ENCODE peak calls at places on chromosomes 4 and X, in seven cellular contexts. V is mesenchymal stem cell, K is IMR-90, J is mesendoderm, U is H9, S is trophoblast cell, M is H1. W is an unnamed sample.

GRCh38 chrX:40047485-40047884 is 50.3 kb downstream of the BCOR start:
- DNase-seq in S (no peak), U (no peak), M (no peak), J (no peak), K (no peak), V (no peak), W (no peak)

GRCh38 chr4:139202984-139203383 is 26.0 kb upstream of the ELF2 start:
- DNase-seq in M (no peak), J (no peak), K (no peak), S (no peak), U (no peak), V (no peak), W (no peak)

GRCh38 chrX:83495882-83496281 is 12.2 kb upstream of the POU3F4 start:
- DNase-seq in V (no peak), K (no peak), M (no peak), S (no peak), J (no peak), U (no peak), W (no peak)

GRCh38 chr4:76305033-76305687 is 1.4 kb upstream of the STBD1 start:
- DNase-seq in J (no peak), M (no peak), K (no peak), U (no peak), V (no peak), S (no peak), W (no peak)

GRCh38 chr4:107721436-107722090 is 1.5 kb upstream of the PAPSS1 start:
- DNase-seq in M (peak; percentile 75), K (no peak), S (no peak), J (peak; percentile 61), V (no peak), U (peak; percentile 75), W (no peak)

GRCh38 chrX:47143894-47144625 is 442 bp downstream of the NDUFB11 start:
- DNase-seq in M (no peak), K (peak; percentile 16), S (no peak), V (peak; percentile 61), J (no peak), U (no peak), W (no peak)

GRCh38 chr4:87498446-87498900 is 30.7 kb downstream of the SPARCL1 start:
- DNase-seq in U (no peak), S (no peak), M (no peak), V (peak; percentile 45), J (no peak), K (peak; percentile 47), W (no peak)

GRCh38 chr4:187139116-187139515 is 415.5 kb upstream of the FAT1 start:
- DNase-seq in K (no peak), V (no peak), U (no peak), M (no peak), S (no peak), J (peak; percentile 14), W (no peak)

GRCh38 chr4:10158355-10158942 is 41.9 kb upstream of the WDR1 start:
- DNase-seq in U (no peak), K (peak; percentile 57), V (no peak), M (no peak), S (no peak), J (no peak), W (no peak)

GRCh38 chrX:11472879-11473278 is 179.7 kb downstream of the AMELX start:
- DNase-seq in M (no peak), K (no peak), J (no peak), U (no peak), V (no peak), S (no peak), W (no peak)

GRCh38 chrX:11474021-11474420 is 180.8 kb downstream of the AMELX start:
- DNase-seq in S (no peak), U (no peak), K (no peak), V (no peak), M (no peak), J (no peak), W (no peak)

GRCh38 chrX:11472381-11472780 is 179.2 kb downstream of the AMELX start:
- DNase-seq in J (no peak), K (peak; percentile 28), U (no peak), S (no peak), M (no peak), V (no peak), W (no peak)

GRCh38 chrX:11474576-11474975 is 181.4 kb downstream of the AMELX start:
- DNase-seq in V (no peak), U (no peak), M (no peak), K (no peak), S (no peak), J (no peak), W (no peak)

GRCh38 chrX:11470231-11470630 is 177.0 kb downstream of the AMELX start:
- DNase-seq in K (peak; percentile 86), J (no peak), V (no peak), U (no peak), S (no peak), M (no peak), W (no peak)
- H4K8ac ChIP-seq in K (peak overlapping the region; percentile 82), J (no peak overlapping the region), V (no peak overlapping the region), U (no peak overlapping the region), S (no peak overlapping the region), M (no peak overlapping the region), W (no peak overlapping the region)

GRCh38 chr4:48032721-48033120 is 16.1 kb downstream of the NIPAL1 start:
- DNase-seq in U (no peak), J (no peak), M (no peak), S (no peak), K (no peak), V (peak; percentile 5), W (no peak)
- H2BK5ac ChIP-seq in U (no peak overlapping the region), J (no peak overlapping the region), M (no peak overlapping the region), S (no peak overlapping the region), K (no peak overlapping the region), V (no peak overlapping the region), W (no peak overlapping the region)

GRCh38 chr4:27760176-27760575 is 899.5 kb downstream of the STIM2 start:
- DNase-seq in U (no peak), J (no peak), M (no peak), K (no peak), V (no peak), S (no peak), W (no peak)
- H4K8ac ChIP-seq in U (no peak overlapping the region), J (no peak overlapping the region), M (no peak overlapping the region), K (no peak overlapping the region), V (no peak overlapping the region), S (no peak overlapping the region), W (no peak overlapping the region)

DNA sequence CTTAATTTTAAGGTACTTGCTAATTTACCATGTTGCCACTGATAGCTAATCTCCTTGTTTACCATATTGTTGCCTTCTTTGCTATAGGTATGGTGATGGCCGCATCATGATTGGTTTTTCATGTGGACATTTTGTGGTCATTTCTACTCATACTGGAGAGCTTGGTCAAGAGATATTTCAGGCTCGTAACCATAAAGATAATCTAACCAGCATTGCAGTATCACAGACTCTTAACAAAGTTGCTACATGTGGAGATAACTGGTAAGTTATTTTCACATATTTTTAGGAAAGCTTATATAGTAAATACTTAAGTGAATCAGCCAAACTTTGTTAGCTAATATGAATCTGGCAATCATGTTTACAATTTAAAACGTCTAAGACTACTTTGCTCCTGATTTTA is 23.1 kb downstream of the WDR19 start:
- DNase-seq in K (no peak), S (no peak), U (no peak), M (no peak), V (no peak), J (no peak), W (no peak)
- H2BK5ac ChIP-seq in K (no peak overlapping the region), S (no peak overlapping the region), U (no peak overlapping the region), M (no peak overlapping the region), V (no peak overlapping the region), J (no peak overlapping the region), W (no peak overlapping the region)

GRCh38 chr4:121662225-121662624 is 34.6 kb downstream of the ANXA5 start:
- DNase-seq in J (no peak), V (no peak), M (no peak), U (no peak), S (no peak), K (no peak), W (no peak)
- H4K8ac ChIP-seq in J (no peak overlapping the region), V (no peak overlapping the region), M (no peak overlapping the region), U (no peak overlapping the region), S (no peak overlapping the region), K (no peak overlapping the region), W (no peak overlapping the region)

GRCh38 chrX:65589304-65589703 is 54.7 kb upstream of the LAS1L start:
- DNase-seq in M (no peak), U (no peak), J (no peak), V (no peak), K (no peak), S (no peak), W (no peak)
- H2BK5ac ChIP-seq in M (no peak overlapping the region), U (no peak overlapping the region), J (no peak overlapping the region), V (no peak overlapping the region), K (no peak overlapping the region), S (no peak overlapping the region), W (no peak overlapping the region)

DNA sequence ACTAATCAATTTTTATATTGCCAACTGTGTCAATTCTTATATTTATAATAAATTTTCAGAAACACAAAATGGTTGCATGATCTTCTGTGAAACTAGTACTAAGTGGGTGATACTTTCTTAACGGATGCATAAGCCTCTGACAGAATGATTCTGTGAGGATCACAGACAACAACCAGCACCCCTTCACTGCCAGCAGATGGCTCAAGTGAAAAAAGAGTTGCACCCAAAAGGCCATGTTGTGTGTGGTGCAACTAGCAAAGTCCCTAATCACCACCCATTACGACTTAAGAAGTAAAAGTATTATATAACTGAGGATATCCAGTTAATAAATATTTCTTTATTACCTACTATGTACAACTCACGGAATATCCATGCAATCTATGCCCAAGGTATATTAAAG is 334.0 kb downstream of the PCDH19 start:
- DNase-seq in K (no peak), J (no peak), U (no peak), S (no peak), M (no peak), V (no peak), W (no peak)
- H4K8ac ChIP-seq in K (no peak overlapping the region), J (no peak overlapping the region), U (no peak overlapping the region), S (no peak overlapping the region), M (no peak overlapping the region), V (no peak overlapping the region), W (no peak overlapping the region)

W was measured in neuronal stem cell.